ENCODE peak calls at places on chromosomes 6 and 20, in four cellular contexts. One of them, this sample, is unnamed.
A peak's percentile ranks its signal among the peaks of the same experiment; 100 is the strongest.

GRCh38 chr20:35039146-35039545 is 53.5 kb downstream of the TRPC4AP start:
- DNase-seq in stomach: peak; percentile 38
- DNase-seq in cardiac muscle cell: no peak
- DNase-seq in AG04449: no peak
- DNase-seq in this sample: no peak

GRCh38 chr6:53437557-53438202 is 88.9 kb upstream of the ELOVL5 start:
- DNase-seq in stomach: no peak
- DNase-seq in cardiac muscle cell: peak; percentile 89
- DNase-seq in AG04449: no peak
- DNase-seq in this sample: peak; percentile 54

GRCh38 chr6:4301871-4302270 is 166.5 kb upstream of the ECI2 start:
- DNase-seq in stomach: no peak
- DNase-seq in cardiac muscle cell: no peak
- DNase-seq in AG04449: no peak
- DNase-seq in this sample: no peak

GRCh38 chr6:143496974-143497373 is 14.5 kb downstream of the FUCA2 start:
- DNase-seq in stomach: no peak
- DNase-seq in cardiac muscle cell: no peak
- DNase-seq in AG04449: no peak
- DNase-seq in this sample: no peak

GRCh38 chr20:46636981-46637860 is 14.0 kb downstream of the SLC13A3 start:
- DNase-seq in stomach: no peak
- DNase-seq in cardiac muscle cell: no peak
- DNase-seq in AG04449: no peak
- DNase-seq in this sample: no peak

GRCh38 chr6:118580585-118581419 is 32.7 kb downstream of the PLN start:
- DNase-seq in stomach: no peak
- DNase-seq in cardiac muscle cell: peak; percentile 95
- DNase-seq in AG04449: peak; percentile 33
- DNase-seq in this sample: peak; percentile 39

GRCh38 chr6:1024587-1024986 is 287.3 kb upstream of the FOXQ1 start:
- DNase-seq in stomach: no peak
- DNase-seq in cardiac muscle cell: no peak
- DNase-seq in AG04449: peak; percentile 36
- DNase-seq in this sample: peak; percentile 85

GRCh38 chr20:671252-672030 is 4.2 kb downstream of the SCRT2 start:
- DNase-seq in stomach: no peak
- DNase-seq in cardiac muscle cell: no peak
- DNase-seq in AG04449: no peak
- DNase-seq in this sample: no peak

GRCh38 chr6:108302371-108302770 is 7.5 kb downstream of the AFG1L start:
- DNase-seq in stomach: no peak
- DNase-seq in cardiac muscle cell: no peak
- DNase-seq in AG04449: no peak
- DNase-seq in this sample: no peak

GRCh38 chr6:34791164-34791841 is 580 bp upstream of the BLTP3A start:
- DNase-seq in stomach: peak; percentile 51
- DNase-seq in cardiac muscle cell: peak; percentile 23
- DNase-seq in AG04449: no peak
- DNase-seq in this sample: no peak

GRCh38 chr6:160139420-160139851 is 17.8 kb downstream of the SLC22A1 start:
- DNase-seq in stomach: no peak
- DNase-seq in cardiac muscle cell: peak; percentile 85
- DNase-seq in AG04449: peak; percentile 67
- DNase-seq in this sample: no peak

GRCh38 chr20:14800743-14801425 is 463.5 kb upstream of the FLRT3 start:
- DNase-seq in stomach: no peak
- DNase-seq in cardiac muscle cell: no peak
- DNase-seq in AG04449: no peak
- DNase-seq in this sample: no peak

GRCh38 chr20:36569847-36570429 is 3.5 kb upstream of the TGIF2 start:
- DNase-seq in stomach: no peak
- DNase-seq in cardiac muscle cell: peak; percentile 73
- DNase-seq in AG04449: no peak
- DNase-seq in this sample: no peak

GRCh38 chr20:59828478-59829414 is 104.7 kb downstream of the SYCP2 start:
- DNase-seq in stomach: no peak
- DNase-seq in cardiac muscle cell: no peak
- DNase-seq in AG04449: no peak
- DNase-seq in this sample: no peak

GRCh38 chr6:11374036-11375010 is 141.9 kb upstream of the NEDD9 start:
- DNase-seq in stomach: no peak
- DNase-seq in cardiac muscle cell: no peak
- DNase-seq in AG04449: no peak
- DNase-seq in this sample: no peak

GRCh38 chr6:4350571-4351505 is 215.5 kb upstream of the ECI2 start:
- DNase-seq in stomach: no peak
- DNase-seq in cardiac muscle cell: peak; percentile 70
- DNase-seq in AG04449: no peak
- DNase-seq in this sample: no peak

GRCh38 chr6:106199998-106200397 is 113.9 kb downstream of the PRDM1 start:
- DNase-seq in stomach: no peak
- DNase-seq in cardiac muscle cell: peak; percentile 56
- DNase-seq in AG04449: peak; percentile 81
- DNase-seq in this sample: no peak

GRCh38 chr20:31403886-31404285 is 2.1 kb downstream of the DEFB121 start:
- DNase-seq in stomach: no peak
- DNase-seq in cardiac muscle cell: no peak
- DNase-seq in AG04449: no peak
- DNase-seq in this sample: no peak

GRCh38 chr6:89797317-89797716 is 22.3 kb downstream of the MDN1 start:
- DNase-seq in stomach: no peak
- DNase-seq in cardiac muscle cell: peak; percentile 94
- DNase-seq in AG04449: no peak
- DNase-seq in this sample: no peak

GRCh38 chr6:159037746-159038290 is 7.0 kb downstream of the TAGAP start:
- DNase-seq in stomach: no peak
- DNase-seq in cardiac muscle cell: no peak
- DNase-seq in AG04449: no peak
- DNase-seq in this sample: no peak

GRCh38 chr20:35319206-35320197 is 27.3 kb upstream of the FAM83C start:
- DNase-seq in stomach: no peak
- DNase-seq in cardiac muscle cell: no peak
- DNase-seq in AG04449: no peak
- DNase-seq in this sample: peak; percentile 97

GRCh38 chr20:54151073-54151436 is 22.7 kb downstream of the CYP24A1 start:
- DNase-seq in stomach: no peak
- DNase-seq in cardiac muscle cell: no peak
- DNase-seq in AG04449: no peak
- DNase-seq in this sample: no peak

GRCh38 chr20:32152421-32153155 is 43.1 kb downstream of the TM9SF4 start:
- DNase-seq in stomach: no peak
- DNase-seq in cardiac muscle cell: no peak
- DNase-seq in AG04449: no peak
- DNase-seq in this sample: no peak

GRCh38 chr6:90303037-90303436 is 6.4 kb upstream of the BACH2 start:
- DNase-seq in stomach: no peak
- DNase-seq in cardiac muscle cell: no peak
- DNase-seq in AG04449: no peak
- DNase-seq in this sample: no peak

GRCh38 chr20:34024733-34025351 is 31.1 kb downstream of the RALY start:
- DNase-seq in stomach: no peak
- DNase-seq in cardiac muscle cell: no peak
- DNase-seq in AG04449: no peak
- DNase-seq in this sample: no peak

GRCh38 chr20:15654208-15654649 is 919.0 kb downstream of the KIF16B start:
- DNase-seq in stomach: peak; percentile 45
- DNase-seq in cardiac muscle cell: peak; percentile 39
- DNase-seq in AG04449: no peak
- DNase-seq in this sample: peak; percentile 37

GRCh38 chr6:74554041-74554440 is 651.8 kb downstream of the COL12A1 start:
- DNase-seq in stomach: no peak
- DNase-seq in cardiac muscle cell: no peak
- DNase-seq in AG04449: no peak
- DNase-seq in this sample: no peak

GRCh38 chr6:41551857-41552256 is 5.7 kb downstream of the FOXP4 start:
- DNase-seq in stomach: no peak
- DNase-seq in cardiac muscle cell: no peak
- DNase-seq in AG04449: no peak
- DNase-seq in this sample: no peak

GRCh38 chr6:11625302-11625701 is 87.8 kb downstream of the TMEM170B start:
- DNase-seq in stomach: no peak
- DNase-seq in cardiac muscle cell: no peak
- DNase-seq in AG04449: no peak
- DNase-seq in this sample: no peak

GRCh38 chr6:142945071-142945445 is at the start of gene HIVEP2:
- DNase-seq in stomach: peak; percentile 88
- DNase-seq in cardiac muscle cell: peak; percentile 93
- DNase-seq in AG04449: no peak
- DNase-seq in this sample: no peak

GRCh38 chr6:95574811-95575210 is 2.5 kb upstream of the MANEA start:
- DNase-seq in stomach: no peak
- DNase-seq in cardiac muscle cell: peak; percentile 75
- DNase-seq in AG04449: no peak
- DNase-seq in this sample: no peak

GRCh38 chr6:65638047-65638831 is 68.8 kb downstream of the EYS start:
- DNase-seq in stomach: no peak
- DNase-seq in cardiac muscle cell: no peak
- DNase-seq in AG04449: no peak
- DNase-seq in this sample: no peak

GRCh38 chr6:149864578-149865535 is 698 bp upstream of the LRP11 start:
- DNase-seq in stomach: peak; percentile 41
- DNase-seq in cardiac muscle cell: peak; percentile 76
- DNase-seq in AG04449: no peak
- DNase-seq in this sample: no peak

GRCh38 chr6:149862901-149863595 is 1.1 kb downstream of the LRP11 start:
- DNase-seq in stomach: peak; percentile 79
- DNase-seq in cardiac muscle cell: peak; percentile 76
- DNase-seq in AG04449: no peak
- DNase-seq in this sample: peak; percentile 83

GRCh38 chr6:149861603-149862423 is 2.3 kb downstream of the LRP11 start:
- DNase-seq in stomach: no peak
- DNase-seq in cardiac muscle cell: no peak
- DNase-seq in AG04449: no peak
- DNase-seq in this sample: no peak

GRCh38 chr6:149863846-149864577 is at the start of gene LRP11:
- DNase-seq in stomach: peak; percentile 94
- DNase-seq in cardiac muscle cell: peak; percentile 85
- DNase-seq in AG04449: no peak
- DNase-seq in this sample: peak; percentile 68

DNA sequence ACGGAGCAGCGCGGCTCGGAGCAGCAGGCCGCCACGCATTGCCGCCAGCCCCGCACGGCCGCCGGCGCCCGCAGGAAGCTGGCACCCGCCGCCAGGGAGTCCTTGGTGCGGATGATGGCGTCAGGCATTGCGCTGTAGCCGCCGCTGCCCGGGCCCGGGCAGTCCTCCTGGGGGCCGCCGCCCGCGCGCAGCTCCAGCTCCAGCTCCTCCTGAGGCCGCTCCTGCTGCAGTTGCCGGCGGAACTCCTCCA is 638 bp downstream of the LRP11 start:
- DNase-seq in stomach: no peak
- DNase-seq in cardiac muscle cell: no peak
- DNase-seq in AG04449: no peak
- DNase-seq in this sample: no peak
- TF ChIP-seq CTCF in stomach: no peak
- TF ChIP-seq CTCF in cardiac muscle cell: no peak
- TF ChIP-seq CTCF in AG04449: no peak
- TF ChIP-seq CTCF in this sample: no peak

DNA sequence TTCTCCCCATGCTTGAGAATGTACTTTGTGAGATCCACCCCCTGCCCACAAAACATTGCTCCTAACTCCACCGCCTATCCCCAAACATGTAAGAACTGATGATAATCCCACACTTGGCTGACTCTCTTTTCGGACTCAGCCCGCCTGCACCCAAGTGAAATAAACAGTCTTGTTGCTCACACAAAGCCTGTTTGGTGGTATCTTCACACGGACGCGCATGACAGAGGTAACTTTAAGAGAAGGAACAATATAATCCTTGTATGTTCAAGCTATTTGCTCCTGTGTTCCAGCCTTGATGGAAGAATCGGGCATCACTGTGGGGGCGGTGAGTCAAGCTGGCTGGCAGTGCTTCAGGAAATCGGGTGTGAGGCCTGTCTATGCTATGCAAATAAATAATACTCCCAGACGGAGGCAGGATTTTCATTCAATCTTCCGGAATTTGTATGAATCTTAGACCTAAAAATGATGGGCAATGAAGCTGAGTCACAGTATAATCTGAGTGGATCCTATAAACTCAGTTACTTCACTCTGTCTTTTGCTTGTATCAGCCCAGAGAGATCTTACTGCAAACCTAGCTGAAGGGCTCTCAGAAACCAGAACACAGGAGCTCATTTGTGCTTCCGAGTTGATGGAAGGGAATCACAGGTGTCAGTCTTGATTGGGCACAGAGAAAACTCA is 45.2 kb upstream of the NT5E start:
- DNase-seq in stomach: peak; percentile 54
- DNase-seq in cardiac muscle cell: peak; percentile 89
- DNase-seq in AG04449: peak; percentile 90
- DNase-seq in this sample: no peak
- H3K4me3 ChIP-seq in stomach: no peak overlapping the region
- H3K4me3 ChIP-seq in cardiac muscle cell: no peak overlapping the region
- H3K4me3 ChIP-seq in AG04449: no peak overlapping the region
- H3K4me3 ChIP-seq in this sample: no peak overlapping the region

DNA sequence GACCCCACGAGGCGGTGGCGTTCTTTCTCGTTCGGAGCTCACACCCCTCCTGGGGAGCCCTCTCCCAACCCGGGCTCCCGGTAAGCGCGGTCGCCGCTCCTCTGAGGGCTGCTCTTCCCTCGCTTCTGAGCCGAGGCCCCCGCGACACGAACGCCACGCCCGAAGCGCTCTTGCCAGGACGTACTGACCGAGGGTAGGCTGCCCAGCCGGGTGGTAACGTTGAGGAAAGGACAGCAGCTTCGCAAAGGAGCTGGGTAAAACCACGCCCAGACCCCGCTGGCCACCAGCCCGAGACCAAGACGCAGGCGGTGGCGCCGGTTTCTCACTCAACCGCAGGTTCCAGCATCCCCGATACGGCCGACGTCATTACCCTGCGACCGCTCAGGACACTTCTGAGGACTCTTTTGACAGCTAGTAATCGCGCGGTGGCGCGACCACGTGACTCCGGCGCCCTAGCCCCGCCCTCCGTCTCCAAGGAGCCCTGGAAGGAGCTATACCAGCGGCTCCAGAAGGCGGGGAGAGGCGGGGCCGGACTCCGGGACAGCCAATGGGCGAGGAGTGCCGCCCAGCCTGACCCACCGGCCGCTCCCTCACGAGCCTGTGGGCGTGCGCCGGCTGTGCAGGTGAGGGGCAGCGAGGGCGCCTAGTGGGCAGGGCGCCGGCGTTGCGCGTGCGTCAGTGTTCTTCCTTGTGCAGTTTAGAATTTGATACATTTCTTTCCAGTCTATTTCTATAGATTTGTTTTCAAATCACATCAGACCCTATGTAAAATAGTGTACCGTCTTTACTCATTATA is 4.0 kb upstream of the GZF1 start:
- DNase-seq in stomach: peak; percentile 100
- DNase-seq in cardiac muscle cell: peak; percentile 100
- DNase-seq in AG04449: peak; percentile 94
- DNase-seq in this sample: peak; percentile 99
- TF ChIP-seq CTCF in stomach: no peak
- TF ChIP-seq CTCF in cardiac muscle cell: no peak
- TF ChIP-seq CTCF in AG04449: no peak
- TF ChIP-seq CTCF in this sample: peak; percentile 16

GRCh38 chr6:110474500-110474899 is 1.9 kb downstream of the SLC22A16 start:
- DNase-seq in stomach: no peak
- DNase-seq in cardiac muscle cell: no peak
- DNase-seq in AG04449: no peak
- DNase-seq in this sample: no peak
- H3K4me3 ChIP-seq in stomach: no peak overlapping the region
- H3K4me3 ChIP-seq in cardiac muscle cell: no peak overlapping the region
- H3K4me3 ChIP-seq in AG04449: no peak overlapping the region
- H3K4me3 ChIP-seq in this sample: no peak overlapping the region

GRCh38 chr6:36979343-36979742 is 6.7 kb downstream of the MTCH1 start:
- DNase-seq in stomach: peak; percentile 57
- DNase-seq in cardiac muscle cell: peak; percentile 63
- DNase-seq in AG04449: no peak
- DNase-seq in this sample: no peak
- TF ChIP-seq CTCF in stomach: no peak
- TF ChIP-seq CTCF in cardiac muscle cell: peak; percentile 64
- TF ChIP-seq CTCF in AG04449: peak; percentile 86
- TF ChIP-seq CTCF in this sample: peak; percentile 85

This sample was measured in LNCaP clone FGC.